ENCODE peak calls at places on chromosomes 5 and 9, in six cellular contexts. S is HFF-Myc, V is T-helper 2 cell, P is left colon, F is activated T-cell treated with anti-CD3 and anti-CD28 coated beads for 24 hours, I is tibial artery. L is an unnamed sample.

GRCh38 chr9:129852575-129852974 is 17.3 kb downstream of the USP20 start:
- DNase-seq in S (no peak), V (no peak), P (no peak), F (no peak), I (no peak), L (no peak)

GRCh38 chr5:158389786-158390185 is 530.8 kb upstream of the CLINT1 start:
- DNase-seq in S (no peak), V (no peak), P (no peak), F (no peak), I (no peak), L (no peak)

GRCh38 chr5:88207575-88207974 is 61.1 kb downstream of the TMEM161B start:
- DNase-seq in S (no peak), V (no peak), P (no peak), F (no peak), I (no peak), L (no peak)

GRCh38 chr5:124477577-124477976 is 268.9 kb downstream of the ZNF608 start:
- DNase-seq in S (no peak), V (no peak), P (no peak), F (no peak), I (no peak), L (no peak)

GRCh38 chr5:42756630-42757601 is at the start of gene CCDC152:
- DNase-seq in S (peak; percentile 19), V (peak; percentile 46), P (no peak), F (peak; percentile 52), I (no peak), L (peak; percentile 16)

GRCh38 chr9:81372628-81373191 is 316.6 kb downstream of the TLE1 start:
- DNase-seq in S (no peak), V (no peak), P (no peak), F (no peak), I (peak; percentile 27), L (peak; percentile 25)

GRCh38 chr5:125134216-125135081 is 388.0 kb upstream of the ZNF608 start:
- DNase-seq in S (peak; percentile 71), V (no peak), P (no peak), F (no peak), I (no peak), L (peak; percentile 87)

GRCh38 chr5:172454355-172455086 is at the start of gene SH3PXD2B:
- DNase-seq in S (no peak), V (no peak), P (no peak), F (no peak), I (peak; percentile 71), L (peak; percentile 56)

GRCh38 chr9:121784706-121785426 is 133.4 kb downstream of the DAB2IP start:
- DNase-seq in S (no peak), V (no peak), P (no peak), F (no peak), I (no peak), L (no peak)

GRCh38 chr9:107638922-107639321 is 149.4 kb upstream of the KLF4 start:
- DNase-seq in S (peak; percentile 46), V (no peak), P (peak; percentile 90), F (no peak), I (peak; percentile 82), L (peak; percentile 90)

GRCh38 chr9:35733109-35733541 is 659 bp downstream of the CREB3 start:
- DNase-seq in S (no peak), V (no peak), P (no peak), F (no peak), I (no peak), L (peak; percentile 38)

GRCh38 chr9:2014148-2014547 is 999 bp upstream of the SMARCA2 start:
- DNase-seq in S (no peak), V (no peak), P (no peak), F (no peak), I (no peak), L (no peak)

GRCh38 chr9:93020151-93020550 is 38.4 kb upstream of the SUSD3 start:
- DNase-seq in S (no peak), V (no peak), P (no peak), F (no peak), I (no peak), L (no peak)

GRCh38 chr9:127971357-127972315 is 9.2 kb downstream of the EEIG1 start:
- DNase-seq in S (no peak), V (no peak), P (no peak), F (no peak), I (no peak), L (peak; percentile 17)

GRCh38 chr9:96100385-96100978 is 201.5 kb downstream of the HSD17B3 start:
- DNase-seq in S (no peak), V (no peak), P (no peak), F (no peak), I (no peak), L (no peak)

GRCh38 chr9:99491408-99492259 is 269.6 kb downstream of the SEC61B start:
- DNase-seq in S (peak; percentile 61), V (no peak), P (no peak), F (no peak), I (no peak), L (peak; percentile 91)

GRCh38 chr9:87849144-87849741 is 33.4 kb upstream of the SPATA31E1 start:
- DNase-seq in S (no peak), V (no peak), P (no peak), F (no peak), I (no peak), L (no peak)

GRCh38 chr9:110179734-110180133 is 28.2 kb downstream of the C9orf152 start:
- DNase-seq in S (peak; percentile 40), V (no peak), P (no peak), F (no peak), I (no peak), L (peak; percentile 80)